ENCODE peak calls at places on chromosomes 5 and 9, in five cellular contexts. B is H9; G is AG04450; Z is gastrocnemius medialis; M is CD8-positive, alpha-beta T cell. I is an unnamed sample.
A peak's percentile ranks its signal among the peaks of the same experiment; 100 is the strongest.

GRCh38 chr9:70410368-70410767 is 4.1 kb downstream of the KLF9 start:
- DNase-seq in M (no peak), B (no peak), Z (no peak), G (no peak), I (no peak)

GRCh38 chr5:180618830-180619562 is 27.7 kb upstream of the SCGB3A1 start:
- DNase-seq in G (no peak), M (peak; percentile 11), Z (no peak), B (peak; percentile 76), I (no peak)

GRCh38 chr5:160956011-160956410 is 104.0 kb upstream of the ATP10B start:
- DNase-seq in B (no peak), M (no peak), G (no peak), Z (no peak), I (no peak)

GRCh38 chr5:83516962-83517750 is 45.6 kb downstream of the VCAN start:
- DNase-seq in M (no peak), Z (no peak), B (no peak), G (no peak), I (no peak)

GRCh38 chr5:206406-206805 is 11.5 kb downstream of the CCDC127 start:
- DNase-seq in B (no peak), G (no peak), M (no peak), Z (peak; percentile 65), I (no peak)

GRCh38 chr9:127161081-127161621 is 38.7 kb upstream of the ANGPTL2 start:
- DNase-seq in B (peak; percentile 18), Z (no peak), G (no peak), M (no peak), I (no peak)

GRCh38 chr9:15421532-15421931 is 1.1 kb upstream of the SNAPC3 start:
- DNase-seq in M (no peak), G (no peak), Z (no peak), B (no peak), I (no peak)

GRCh38 chr9:114908104-114908621 is 22.2 kb downstream of the TNFSF8 start:
- DNase-seq in B (peak; percentile 46), G (no peak), Z (no peak), M (no peak), I (no peak)

GRCh38 chr9:136687721-136688223 is 515 bp upstream of the AGPAT2 start:
- DNase-seq in Z (peak; percentile 93), B (no peak), G (no peak), M (no peak), I (peak; percentile 84)

GRCh38 chr5:65061250-65061973 is 292.7 kb downstream of the CWC27 start:
- DNase-seq in M (no peak), Z (no peak), B (no peak), G (no peak), I (no peak)

GRCh38 chr9:94443039-94443722 is 111.7 kb upstream of the PCAT7 start:
- DNase-seq in Z (no peak), B (no peak), M (no peak), G (no peak), I (no peak)

GRCh38 chr5:149541893-149542292 is 9.3 kb downstream of the CSNK1A1 start:
- DNase-seq in Z (no peak), G (no peak), M (no peak), B (no peak), I (no peak)
- H3K27ac ChIP-seq in Z (peak overlapping the region; percentile 37), G (no peak overlapping the region), M (no peak overlapping the region), B (no peak overlapping the region), I (no peak overlapping the region)

GRCh38 chr9:75979362-75979761 is 88.9 kb downstream of the PCSK5 start:
- DNase-seq in Z (no peak), G (no peak), M (no peak), B (peak; percentile 42), I (no peak)
- TF ChIP-seq CTCF in Z (no peak), G (peak; percentile 46), M (no peak), B (peak; percentile 61), I (no peak)

GRCh38 chr9:18632624-18633407 is 158.9 kb downstream of the ADAMTSL1 start:
- DNase-seq in G (peak; percentile 58), Z (no peak), B (no peak), M (no peak), I (no peak)

GRCh38 chr9:18638448-18639249 is 164.7 kb downstream of the ADAMTSL1 start:
- DNase-seq in B (no peak), G (peak; percentile 15), M (no peak), Z (no peak), I (no peak)

DNA sequence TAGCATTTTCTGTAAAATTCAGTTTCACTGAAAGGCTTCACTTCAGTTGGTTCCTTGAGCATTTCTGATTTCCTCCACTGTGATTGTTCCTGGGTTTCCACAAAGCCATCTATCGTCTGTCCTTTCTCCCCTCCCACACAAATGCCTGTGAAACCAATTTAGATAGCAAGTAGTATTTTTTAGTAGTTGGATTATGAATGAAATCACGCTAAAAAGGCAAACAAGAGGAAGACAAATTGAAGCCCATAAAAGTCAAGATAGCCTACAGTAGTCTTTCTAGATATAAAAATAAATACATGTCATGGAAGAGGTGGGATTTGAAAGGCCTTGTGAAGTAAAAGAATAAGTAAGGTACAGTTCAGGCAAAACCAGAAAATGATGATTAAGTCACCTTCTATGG is 162.8 kb downstream of the ADAMTSL1 start:
- DNase-seq in M (no peak), B (no peak), G (no peak), Z (no peak), I (no peak)
- H3K27ac ChIP-seq in M (no peak overlapping the region), B (no peak overlapping the region), G (no peak overlapping the region), Z (no peak overlapping the region), I (no peak overlapping the region)

GRCh38 chr5:170226138-170226435 is 6.7 kb upstream of the C5orf58 start:
- DNase-seq in G (no peak), Z (no peak), B (no peak), M (no peak), I (no peak)
- TF ChIP-seq CTCF in G (no peak), Z (no peak), B (no peak), M (peak; percentile 12), I (no peak)

DNA sequence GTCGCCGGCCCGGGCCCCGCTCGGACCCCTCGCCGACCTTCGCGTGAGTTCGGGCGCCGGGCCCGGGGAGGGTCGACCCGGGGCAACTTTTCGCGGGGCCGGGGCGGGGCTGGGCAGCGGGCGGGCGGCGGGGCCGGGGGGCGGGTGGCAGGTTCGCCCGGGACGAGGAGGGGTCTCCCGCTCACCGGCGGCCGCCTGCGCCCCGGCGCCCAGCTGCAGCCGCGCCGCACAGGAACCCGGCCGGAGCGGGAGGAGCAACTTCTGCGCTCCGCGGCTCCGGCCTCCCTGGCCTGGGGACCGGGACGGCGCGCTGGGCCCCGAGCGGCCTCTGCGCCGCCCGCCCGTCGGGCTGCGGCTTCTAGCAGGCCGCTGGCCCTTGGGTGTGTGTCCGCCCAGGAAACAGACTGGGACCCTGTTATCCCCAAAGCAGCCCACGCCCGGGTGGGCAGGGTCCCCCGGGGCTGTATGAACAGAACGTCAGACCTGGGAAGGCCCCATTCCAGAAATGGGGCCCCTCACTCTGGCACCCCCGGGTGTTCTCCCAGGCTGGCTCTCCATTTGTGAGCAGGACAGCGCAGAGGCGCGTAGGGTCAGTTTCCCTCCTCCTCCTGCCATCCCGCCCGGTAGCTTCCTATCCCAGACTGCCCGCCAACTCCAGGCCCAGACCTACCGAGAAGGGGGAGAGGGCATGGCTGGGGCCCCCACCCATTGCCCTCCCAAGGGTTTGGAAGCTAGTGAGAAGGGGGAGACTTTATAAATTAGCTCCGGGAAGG is 685 bp downstream of the RXRA start:
- DNase-seq in G (no peak), M (no peak), Z (peak; percentile 50), B (no peak), I (peak; percentile 60)
- H3K27ac ChIP-seq in G (peak overlapping the region; percentile 11), M (no peak overlapping the region), Z (peak overlapping the region; percentile 96), B (no peak overlapping the region), I (peak overlapping the region; percentile 84)

GRCh38 chr5:82320971-82321370 is 42.8 kb upstream of the RPS23 start:
- DNase-seq in B (no peak), M (no peak), Z (no peak), G (no peak), I (no peak)

GRCh38 chr5:82319977-82320376 is 41.8 kb upstream of the RPS23 start:
- DNase-seq in Z (no peak), G (no peak), B (no peak), M (no peak), I (no peak)

GRCh38 chr5:82314964-82315728 is 37.0 kb upstream of the RPS23 start:
- DNase-seq in Z (no peak), M (no peak), G (no peak), B (no peak), I (no peak)

GRCh38 chr5:82325155-82325554 is 47.0 kb upstream of the RPS23 start:
- DNase-seq in B (no peak), G (no peak), Z (no peak), M (no peak), I (no peak)

GRCh38 chr5:82319192-82319591 is 41.0 kb upstream of the RPS23 start:
- DNase-seq in G (no peak), B (no peak), Z (no peak), M (no peak), I (no peak)
- TF ChIP-seq CTCF in G (no peak), B (no peak), Z (no peak), M (no peak), I (no peak)

DNA sequence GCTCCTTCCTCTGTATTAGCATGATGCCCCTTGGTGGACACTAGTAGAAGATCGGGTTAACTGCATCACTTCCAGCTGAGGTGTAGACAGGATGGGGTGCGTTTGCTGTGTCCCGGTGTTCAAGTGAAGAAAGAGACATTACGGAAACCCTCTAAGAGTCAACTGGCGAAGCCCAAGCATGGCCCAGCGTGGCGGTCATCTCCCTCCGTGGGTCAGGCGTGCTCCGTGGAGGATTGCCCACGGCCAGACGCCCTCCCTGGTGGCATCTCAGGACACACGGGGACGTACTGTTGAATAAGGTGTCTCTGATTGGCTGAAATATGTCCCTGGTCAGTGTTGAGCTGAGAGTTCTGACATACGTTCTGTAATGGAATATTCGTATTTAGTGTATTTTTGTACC is 119.5 kb upstream of the CACNA1B start:
- DNase-seq in G (no peak), B (no peak), Z (no peak), M (no peak), I (no peak)
- H3K27ac ChIP-seq in G (peak overlapping the region; percentile 39), B (no peak overlapping the region), Z (peak overlapping the region; percentile 12), M (no peak overlapping the region), I (no peak overlapping the region)